ENCODE peak calls at places on chromosomes 2 and 18, in eight cellular contexts. K, S, L, F, N, Q, W and H are unnamed samples.
A peak's percentile ranks its signal among the peaks of the same experiment; 100 is the strongest.

GRCh38 chr2:25894135-25894830 is 16.0 kb upstream of the ASXL2 start:
- DNase-seq in K (peak; percentile 25), S (peak; percentile 69), L (no peak), F (no peak), N (no peak), Q (peak; percentile 55), W (peak; percentile 38), H (peak; percentile 55)

GRCh38 chr2:188966728-188967127 is 7.4 kb upstream of the COL3A1 start:
- DNase-seq in K (no peak), S (no peak), L (no peak), F (no peak), N (no peak), Q (no peak), W (no peak), H (peak; percentile 57)

GRCh38 chr18:35005963-35006577 is 35.1 kb upstream of the MAPRE2 start:
- DNase-seq in K (no peak), S (peak; percentile 57), L (peak; percentile 44), F (no peak), N (no peak), Q (peak; percentile 67), W (no peak), H (peak; percentile 76)

GRCh38 chr2:165795011-165795410 is 964 bp upstream of the GALNT3 start:
- DNase-seq in K (no peak), S (no peak), L (no peak), F (no peak), N (no peak), Q (no peak), W (no peak), H (no peak)

GRCh38 chr18:7876354-7876753 is 309.2 kb downstream of the PTPRM start:
- DNase-seq in K (no peak), S (no peak), L (no peak), F (no peak), N (no peak), Q (no peak), W (no peak), H (no peak)

GRCh38 chr2:55989405-55989804 is 65.8 kb upstream of the EFEMP1 start:
- DNase-seq in K (no peak), S (no peak), L (no peak), F (no peak), N (no peak), Q (no peak), W (no peak), H (no peak)

GRCh38 chr18:58026395-58026794 is 17.6 kb upstream of the NEDD4L start:
- DNase-seq in K (no peak), S (no peak), L (no peak), F (no peak), N (no peak), Q (peak; percentile 22), W (no peak), H (no peak)

GRCh38 chr2:47272031-47272864 is 117.1 kb upstream of the STPG4 start:
- DNase-seq in K (peak; percentile 68), S (no peak), L (no peak), F (peak; percentile 28), N (peak; percentile 79), Q (peak; percentile 80), W (peak; percentile 84), H (peak; percentile 45)

GRCh38 chr18:44602845-44603244 is 77.8 kb upstream of the SETBP1 start:
- DNase-seq in K (no peak), S (no peak), L (no peak), F (no peak), N (no peak), Q (peak; percentile 88), W (no peak), H (peak; percentile 39)

GRCh38 chr2:229712125-229712524 is 2.2 kb downstream of the DNER start:
- DNase-seq in K (no peak), S (no peak), L (no peak), F (no peak), N (no peak), Q (peak; percentile 8), W (no peak), H (peak; percentile 22)

GRCh38 chr2:54557601-54558187 is 101.6 kb downstream of the SPTBN1 start:
- DNase-seq in K (peak; percentile 78), S (no peak), L (no peak), F (peak; percentile 61), N (peak; percentile 74), Q (peak; percentile 62), W (peak; percentile 77), H (peak; percentile 23)

GRCh38 chr2:106581755-106582430 is 94.7 kb downstream of the CD8B2 start:
- DNase-seq in K (peak; percentile 31), S (no peak), L (peak; percentile 8), F (peak; percentile 7), N (no peak), Q (peak; percentile 56), W (peak; percentile 71), H (peak; percentile 69)

GRCh38 chr2:74564222-74564621 is 9.7 kb downstream of the DOK1 start:
- DNase-seq in K (no peak), S (no peak), L (no peak), F (no peak), N (no peak), Q (peak; percentile 83), W (no peak), H (peak; percentile 56)

GRCh38 chr2:70897203-70897976 is 38.3 kb upstream of the ATP6V1B1 start:
- DNase-seq in K (no peak), S (no peak), L (no peak), F (no peak), N (peak; percentile 66), Q (no peak), W (no peak), H (peak; percentile 59)